ENCODE peak calls at places on chromosomes 4 and X, in ten cellular contexts. J is K562; C is heart left ventricle; Y is AG10803; U is esophagus squamous epithelium; P is CD8-positive, alpha-beta memory T cell; E is astrocyte of the cerebellum; Q is pancreas; B is retinal pigment epithelial cell; G is suprapubic skin. X is an unnamed sample.

GRCh38 chr4:11650801-11651596 is 222.3 kb upstream of the HS3ST1 start:
- DNase-seq in G (no peak), B (no peak), Q (peak), P (no peak), J (no peak), E (peak), U (no peak), C (no peak), Y (no peak), X (no peak)

GRCh38 chrX:18491601-18492000 is 66.2 kb downstream of the CDKL5 start:
- DNase-seq in Q (no peak), G (no peak), Y (no peak), B (no peak), P (no peak), U (no peak), E (no peak), J (no peak), C (no peak), X (no peak)

GRCh38 chr4:26081795-26082498 is 167.9 kb downstream of the SMIM20 start:
- DNase-seq in Y (peak), C (no peak), G (no peak), J (peak), Q (no peak), U (no peak), B (peak), P (peak), E (no peak), X (no peak)

GRCh38 chr4:89829470-89830138 is 7.4 kb downstream of the SNCA start:
- DNase-seq in Q (no peak), B (no peak), J (no peak), E (no peak), G (no peak), P (peak), C (peak), Y (peak), U (no peak), X (no peak)

GRCh38 chr4:9781343-9782135 is at the start of gene DRD5:
- DNase-seq in Q (no peak), E (no peak), G (no peak), C (no peak), P (no peak), U (no peak), Y (no peak), B (no peak), J (no peak), X (no peak)

GRCh38 chrX:140744085-140744484 is 34.5 kb downstream of the LINC00632 start:
- DNase-seq in Q (no peak), B (no peak), J (no peak), G (no peak), E (no peak), U (no peak), Y (no peak), P (no peak), C (no peak), X (no peak)

GRCh38 chr4:83516042-83516772 is 19.7 kb upstream of the GPAT3 start:
- DNase-seq in Y (peak), U (no peak), B (peak), C (no peak), J (no peak), Q (no peak), G (no peak), P (no peak), E (peak), X (no peak)

GRCh38 chr4:54971474-54971950 is 153.9 kb downstream of the KDR start:
- DNase-seq in B (peak), C (no peak), Y (peak), Q (no peak), J (peak), G (no peak), P (peak), E (peak), U (no peak), X (no peak)

GRCh38 chr4:47195706-47196105 is 164.3 kb downstream of the GABRB1 start:
- DNase-seq in U (no peak), Y (no peak), B (no peak), Q (no peak), C (no peak), G (no peak), P (no peak), J (no peak), E (no peak), X (no peak)

GRCh38 chr4:124277691-124278090 is 434.8 kb downstream of the ANKRD50 start:
- DNase-seq in E (no peak), Y (no peak), J (no peak), C (no peak), B (no peak), P (no peak), U (no peak), Q (no peak), G (no peak), X (no peak)

GRCh38 chr4:3676196-3676595 is 90.0 kb upstream of the ADRA2C start:
- DNase-seq in C (no peak), E (no peak), Y (no peak), Q (no peak), U (no peak), J (no peak), B (no peak), P (no peak), G (peak), X (peak)

GRCh38 chr4:40990899-40991265 is 223.5 kb downstream of the APBB2 start:
- DNase-seq in U (no peak), B (no peak), P (no peak), Y (peak), Q (no peak), G (no peak), E (no peak), J (no peak), C (no peak), X (no peak)

GRCh38 chr4:40992472-40993298 is 221.7 kb downstream of the APBB2 start:
- DNase-seq in B (peak), C (no peak), Y (peak), P (no peak), Q (no peak), E (no peak), U (no peak), G (no peak), J (no peak), X (no peak)

GRCh38 chr4:40995850-40996249 is 218.5 kb downstream of the APBB2 start:
- DNase-seq in Q (no peak), C (no peak), E (peak), B (no peak), U (no peak), P (no peak), G (no peak), Y (peak), J (no peak), X (no peak)

GRCh38 chr4:40990202-40990898 is 224.0 kb downstream of the APBB2 start:
- DNase-seq in Y (peak), Q (no peak), U (no peak), C (no peak), B (peak), J (no peak), E (peak), P (no peak), G (no peak), X (no peak)

DNA sequence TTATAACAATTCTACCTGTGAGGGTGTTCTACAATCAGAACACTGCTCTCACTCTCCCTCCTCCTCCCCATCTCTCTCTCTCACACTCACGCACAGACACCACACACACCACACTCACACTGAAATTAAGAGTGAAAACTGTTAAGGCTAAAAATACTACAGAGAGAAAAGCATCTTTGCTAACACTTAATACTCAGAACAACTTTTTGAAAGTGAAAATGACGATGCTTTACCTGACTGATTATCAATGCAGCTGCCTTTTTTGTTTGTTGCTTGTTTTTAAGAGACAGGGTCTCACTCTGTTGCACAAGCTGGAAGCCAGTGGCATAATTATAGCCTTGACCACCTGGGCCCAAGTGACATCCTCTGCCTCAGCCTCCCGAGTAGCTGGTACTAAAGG is 222.4 kb downstream of the APBB2 start:
- DNase-seq in Q (no peak), G (no peak), B (no peak), P (no peak), E (no peak), U (no peak), Y (no peak), C (no peak), J (no peak), X (no peak)
- H3K4me3 ChIP-seq in Q (no peak), G (no peak), B (no peak), P (no peak), E (no peak), U (no peak), Y (no peak), C (no peak), J (no peak), X (no peak)

DNA sequence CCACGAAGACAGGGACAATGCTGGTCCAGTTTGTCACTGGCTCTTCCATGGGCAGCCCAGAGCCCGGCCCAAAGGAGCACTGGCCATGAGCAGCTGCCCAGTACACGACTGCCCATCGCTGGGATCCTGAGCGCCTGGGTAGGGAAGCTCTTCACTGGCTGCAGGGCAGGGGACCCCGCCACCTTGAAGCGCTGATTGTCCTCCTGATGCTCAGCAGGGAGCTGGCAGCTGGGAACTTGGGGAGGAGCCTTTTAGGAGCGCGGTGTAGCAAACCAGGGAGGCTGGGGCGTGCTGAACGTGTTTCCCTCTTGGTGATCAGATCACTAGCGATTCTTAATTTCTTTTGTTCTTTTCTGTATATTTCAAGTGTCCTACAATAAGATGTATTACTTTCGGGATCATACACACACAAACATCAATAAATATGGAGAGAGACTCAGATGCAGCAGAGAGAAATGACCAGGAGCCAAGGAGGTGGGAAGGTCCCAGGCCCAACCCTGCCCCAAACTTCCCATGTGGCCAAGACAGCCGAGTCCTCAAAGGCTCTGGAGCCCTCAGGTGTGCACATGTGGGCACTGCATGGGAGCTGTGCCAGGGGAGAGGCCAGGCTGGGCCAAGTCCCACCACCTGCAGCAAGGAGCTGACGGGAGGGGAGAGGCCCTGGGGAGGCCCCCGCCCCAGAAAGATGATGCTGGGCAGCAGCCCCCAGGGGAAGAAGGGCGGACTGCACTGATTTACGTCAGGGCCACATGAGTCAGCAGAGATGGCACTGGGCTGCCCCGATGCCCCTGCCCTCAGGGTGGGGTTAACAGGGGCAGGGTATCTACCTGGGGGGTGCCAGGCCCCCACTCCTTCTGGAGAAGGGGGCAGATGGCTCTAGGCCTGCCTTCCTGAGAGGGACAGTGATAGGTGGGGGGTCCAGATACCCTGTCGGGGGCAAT is 1.6 kb downstream of the L1CAM start:
- DNase-seq in U (no peak), C (no peak), Y (no peak), P (no peak), G (no peak), B (no peak), J (no peak), Q (no peak), E (no peak), X (no peak)
- H3K4me3 ChIP-seq in U (peak), C (no peak), Y (no peak), P (no peak), G (no peak), B (no peak), J (no peak), Q (no peak), E (no peak), X (no peak)

GRCh38 chrX:128653524-128653923 is 601.3 kb upstream of the ACTRT1 start:
- DNase-seq in J (no peak), P (no peak), B (no peak), E (no peak), Y (no peak), U (no peak), C (no peak), Q (no peak), G (no peak), X (no peak)
- H3K4me3 ChIP-seq in J (no peak), P (no peak), B (no peak), E (no peak), Y (no peak), U (no peak), C (no peak), Q (no peak), G (no peak), X (no peak)

GRCh38 chrX:125203737-125204578 is 115.7 kb upstream of the TEX13C start:
- DNase-seq in Y (peak), U (no peak), B (no peak), J (peak), E (peak), P (no peak), G (peak), C (peak), Q (no peak), X (no peak)

GRCh38 chrX:125205084-125205917 is 114.4 kb upstream of the TEX13C start:
- DNase-seq in G (peak), Q (peak), P (no peak), U (no peak), E (no peak), J (peak), B (peak), Y (peak), C (peak), X (peak)

GRCh38 chrX:125202486-125203378 is 116.9 kb upstream of the TEX13C start:
- DNase-seq in Q (no peak), G (peak), J (no peak), B (no peak), C (no peak), P (no peak), Y (no peak), U (no peak), E (no peak), X (no peak)

GRCh38 chrX:125203379-125203736 is 116.3 kb upstream of the TEX13C start:
- DNase-seq in J (no peak), C (no peak), Y (no peak), G (peak), U (no peak), E (no peak), B (no peak), P (no peak), Q (no peak), X (no peak)

DNA sequence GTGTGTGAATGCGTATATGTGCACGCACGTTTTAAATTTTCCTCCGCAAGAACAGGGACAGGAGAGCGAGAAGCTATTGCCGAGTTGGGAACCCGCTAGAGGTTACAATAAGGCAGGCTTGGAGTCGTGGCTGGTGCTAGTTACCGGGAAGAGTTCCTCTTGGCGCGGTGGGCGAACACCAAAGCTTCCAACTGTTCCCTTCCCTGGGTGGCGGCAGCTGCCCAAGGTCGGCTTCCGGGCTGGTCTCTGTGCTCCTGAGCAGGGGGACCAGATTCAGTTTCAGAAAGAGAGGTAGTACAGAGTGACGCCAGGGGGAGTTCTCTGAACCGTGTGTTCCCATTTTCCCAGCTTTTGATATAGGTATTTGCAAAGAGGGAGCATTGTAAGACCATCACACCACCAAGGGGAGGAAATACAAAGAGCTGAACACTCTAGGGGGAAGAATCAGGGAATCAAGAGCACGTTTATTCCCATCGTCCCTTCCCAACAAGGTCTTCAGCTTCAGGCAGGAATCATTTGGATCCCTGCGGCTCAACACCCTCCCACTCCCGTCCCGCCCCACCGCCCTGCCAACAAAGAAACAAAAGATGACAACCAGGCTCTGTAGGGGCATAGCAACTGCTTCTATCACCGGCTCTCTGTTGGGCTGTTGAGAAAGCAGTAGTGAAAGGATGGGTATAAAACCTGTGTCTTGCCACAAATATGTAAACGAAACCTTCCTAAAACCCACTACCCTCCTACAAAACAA is 113.6 kb upstream of the TEX13C start:
- DNase-seq in Q (peak), P (no peak), U (no peak), E (no peak), C (no peak), G (peak), B (no peak), Y (no peak), J (no peak), X (no peak)
- H3K4me3 ChIP-seq in Q (peak), P (no peak), U (peak), E (peak), C (peak), G (peak), B (peak), Y (no peak), J (no peak), X (no peak)

GRCh38 chrX:136201601-136202000 is 49.6 kb downstream of the MAP7D3 start:
- DNase-seq in J (no peak), U (no peak), E (no peak), G (no peak), P (no peak), C (no peak), Y (no peak), B (no peak), Q (no peak), X (no peak)

GRCh38 chrX:136198010-136198409 is 50.7 kb downstream of the FHL1 start:
- DNase-seq in C (no peak), G (no peak), Y (no peak), J (no peak), P (no peak), Q (no peak), E (no peak), B (no peak), U (no peak), X (no peak)

GRCh38 chrX:136198678-136199243 is 51.4 kb downstream of the FHL1 start:
- DNase-seq in Y (no peak), P (no peak), C (no peak), B (no peak), G (no peak), E (no peak), Q (no peak), J (no peak), U (no peak), X (no peak)

GRCh38 chrX:136200466-136200865 is 50.7 kb downstream of the MAP7D3 start:
- DNase-seq in P (no peak), C (no peak), U (no peak), G (no peak), J (peak), Y (peak), E (peak), B (no peak), Q (no peak), X (no peak)

DNA sequence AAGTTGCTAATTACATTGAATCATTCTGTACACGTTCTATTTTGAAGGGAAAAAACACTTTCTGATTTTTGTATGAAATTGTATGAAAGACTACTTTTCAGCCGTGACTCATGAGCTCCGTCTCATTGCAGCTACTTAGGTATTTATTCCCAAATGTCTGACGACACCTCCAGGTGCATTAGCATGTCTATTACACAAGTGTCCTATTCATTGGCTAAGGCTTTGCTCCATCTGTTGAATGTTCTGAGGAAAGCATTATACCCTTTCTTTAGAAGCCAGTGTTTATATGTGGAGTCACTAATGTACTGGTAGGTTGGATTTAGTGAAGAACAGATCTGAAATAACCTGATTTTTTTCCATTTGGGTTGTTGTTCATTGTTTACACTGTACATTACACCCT is 51.8 kb downstream of the MAP7D3 start:
- DNase-seq in G (no peak), P (no peak), B (no peak), U (no peak), J (no peak), Y (no peak), E (no peak), Q (no peak), C (no peak), X (no peak)
- H3K4me3 ChIP-seq in G (no peak), P (no peak), B (no peak), U (peak), J (no peak), Y (no peak), E (no peak), Q (no peak), C (no peak), X (no peak)

GRCh38 chrX:40470830-40471429 is 109.8 kb upstream of the ATP6AP2 start:
- DNase-seq in Y (no peak), P (no peak), G (no peak), J (no peak), Q (no peak), U (no peak), C (no peak), E (no peak), B (no peak), X (no peak)

GRCh38 chrX:40471965-40472648 is 108.7 kb upstream of the ATP6AP2 start:
- DNase-seq in Y (peak), C (peak), Q (peak), J (peak), G (no peak), P (peak), E (peak), U (no peak), B (peak), X (no peak)

GRCh38 chrX:40465735-40466551 is 114.8 kb upstream of the ATP6AP2 start:
- DNase-seq in G (no peak), E (no peak), B (no peak), Y (peak), Q (no peak), U (no peak), P (peak), J (no peak), C (no peak), X (no peak)

GRCh38 chrX:40469316-40469715 is 111.5 kb upstream of the ATP6AP2 start:
- DNase-seq in Y (no peak), B (no peak), E (no peak), U (no peak), J (no peak), P (no peak), C (no peak), G (no peak), Q (no peak), X (no peak)

GRCh38 chrX:40468033-40468979 is 112.5 kb upstream of the ATP6AP2 start:
- DNase-seq in P (peak), C (peak), B (no peak), Q (peak), E (no peak), G (no peak), U (no peak), Y (peak), J (peak), X (peak)
- H3K4me3 ChIP-seq in P (no peak), C (no peak), B (no peak), Q (no peak), E (no peak), G (no peak), U (no peak), Y (no peak), J (no peak), X (no peak)

DNA sequence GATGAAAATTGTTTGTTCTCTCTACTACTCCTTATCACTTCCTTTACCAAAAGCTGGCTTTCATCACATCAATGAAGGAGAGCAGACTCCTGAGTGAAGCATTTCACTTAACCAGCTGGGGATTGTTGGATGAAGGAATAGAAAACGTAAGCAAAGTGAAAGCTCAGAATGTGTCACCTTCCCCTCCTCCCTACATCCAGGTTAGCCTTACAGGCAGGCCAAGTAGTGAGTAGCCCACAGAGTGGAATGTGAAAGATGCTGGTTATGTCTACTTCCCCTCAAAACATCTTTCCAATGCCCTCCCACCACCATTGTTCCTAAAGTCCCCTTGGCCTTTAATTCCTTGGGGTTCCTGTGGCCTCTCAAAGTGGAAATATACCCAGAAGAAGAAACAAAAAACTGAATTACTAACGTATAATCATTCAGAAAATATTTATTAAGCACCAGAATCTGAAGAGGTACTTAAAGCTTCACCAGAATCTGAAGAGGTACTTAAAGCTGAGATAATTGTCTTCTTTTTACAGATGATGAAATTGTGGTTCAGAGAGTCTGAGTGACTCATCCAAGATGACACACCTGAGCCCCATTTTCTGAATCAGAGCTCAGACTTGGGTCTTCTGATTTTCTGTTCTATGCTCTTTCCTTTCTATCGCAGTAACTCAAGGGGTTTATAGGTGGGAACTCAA is 6.5 kb downstream of the P2RY4 start:
- DNase-seq in P (no peak), Y (no peak), C (no peak), J (no peak), U (no peak), Q (no peak), B (no peak), G (no peak), E (no peak), X (no peak)
- H3K4me3 ChIP-seq in P (no peak), Y (no peak), C (no peak), J (no peak), U (no peak), Q (no peak), B (no peak), G (no peak), E (no peak), X (no peak)